ENCODE peak calls at places on chromosomes 3 and 15, in nine cellular contexts. P, V, C, H, U, E, M, J and A are unnamed samples.

GRCh38 chr3:145620002-145620401 is 541.0 kb downstream of the PLOD2 start:
- DNase-seq in V (no peak), U (no peak), H (no peak), E (no peak), M (no peak), J (no peak), C (no peak), P (no peak), A (no peak)

GRCh38 chr3:111282024-111282423 is 210.4 kb downstream of the NECTIN3 start:
- DNase-seq in E (no peak), U (no peak), M (no peak), J (no peak), P (no peak), H (no peak), V (no peak), C (no peak), A (no peak)

GRCh38 chr3:100525753-100526612 is 33.6 kb downstream of the TMEM45A start:
- DNase-seq in H (peak), J (peak), M (peak), P (no peak), C (peak), V (no peak), U (no peak), E (no peak), A (no peak)

GRCh38 chr3:29335438-29335837 is 54.6 kb downstream of the RBMS3 start:
- DNase-seq in M (peak), C (peak), P (no peak), J (peak), H (peak), V (no peak), U (peak), E (peak), A (no peak)

GRCh38 chr3:187456268-187456667 is 88.1 kb downstream of the RTP4 start:
- DNase-seq in H (no peak), E (peak), U (no peak), M (peak), C (no peak), V (no peak), J (no peak), P (no peak), A (no peak)

GRCh38 chr15:90607361-90607760 is 77.6 kb downstream of the CRTC3 start:
- DNase-seq in J (no peak), C (no peak), H (no peak), V (no peak), U (no peak), E (peak), M (no peak), P (no peak), A (no peak)

GRCh38 chr3:69251078-69251805 is 128.8 kb upstream of the LMOD3 start:
- DNase-seq in J (no peak), H (no peak), M (no peak), E (no peak), C (no peak), V (no peak), P (no peak), U (no peak), A (no peak)

GRCh38 chr15:63564093-63564492 is 33.1 kb upstream of the FBXL22 start:
- DNase-seq in H (no peak), V (no peak), E (no peak), C (no peak), P (no peak), M (no peak), J (no peak), U (no peak), A (no peak)

GRCh38 chr3:64354956-64355355 is 129.7 kb upstream of the PRICKLE2 start:
- DNase-seq in V (no peak), H (no peak), C (no peak), U (no peak), P (no peak), E (no peak), J (no peak), M (no peak), A (no peak)

GRCh38 chr3:152183473-152183872 is 85.3 kb upstream of the MBNL1 start:
- DNase-seq in M (peak), U (peak), H (peak), C (peak), V (peak), P (peak), J (no peak), E (peak), A (no peak)

GRCh38 chr15:66995257-66995656 is 70.1 kb upstream of the SMAD3 start:
- DNase-seq in J (no peak), P (no peak), M (no peak), H (no peak), E (no peak), V (no peak), C (peak), U (no peak), A (peak)

GRCh38 chr3:123448503-123449091 is at the start of gene ADCY5:
- DNase-seq in U (peak), E (no peak), V (no peak), J (no peak), C (no peak), H (no peak), P (no peak), M (peak), A (peak)

GRCh38 chr15:25541228-25541627 is 102.4 kb upstream of the UBE3A start:
- DNase-seq in C (no peak), E (no peak), J (no peak), M (no peak), P (no peak), U (no peak), V (no peak), H (no peak), A (no peak)

GRCh38 chr15:62495670-62496328 is 330.7 kb upstream of the C2CD4B start:
- DNase-seq in M (peak), V (no peak), P (no peak), C (no peak), U (no peak), E (no peak), H (no peak), J (peak), A (no peak)

GRCh38 chr3:142897807-142898206 is 8.9 kb upstream of the PCOLCE2 start:
- DNase-seq in P (no peak), M (no peak), E (no peak), U (no peak), C (no peak), J (no peak), H (no peak), V (no peak), A (no peak)

GRCh38 chr15:74709892-74710291 is 14.1 kb upstream of the EDC3 start:
- DNase-seq in C (no peak), E (no peak), V (no peak), J (no peak), U (no peak), M (no peak), H (no peak), P (no peak), A (no peak)

GRCh38 chr15:42165081-42165480 is 8.6 kb upstream of the PLA2G4F start:
- DNase-seq in P (no peak), J (no peak), U (no peak), E (no peak), H (no peak), C (peak), V (no peak), M (no peak), A (no peak)

GRCh38 chr15:92117301-92117731 is 263.8 kb downstream of the SLCO3A1 start:
- DNase-seq in C (no peak), H (no peak), M (no peak), V (no peak), P (no peak), E (no peak), J (no peak), U (no peak), A (no peak)

GRCh38 chr3:55963611-55964010 is 476.5 kb upstream of the WNT5A start:
- DNase-seq in H (no peak), C (no peak), M (no peak), P (no peak), V (no peak), J (no peak), E (peak), U (no peak), A (no peak)

GRCh38 chr15:25556136-25556535 is 117.3 kb upstream of the UBE3A start:
- DNase-seq in U (no peak), C (no peak), V (no peak), J (no peak), H (no peak), M (no peak), P (no peak), E (no peak), A (no peak)

GRCh38 chr3:56869157-56869889 is 67.6 kb upstream of the ARHGEF3 start:
- DNase-seq in J (no peak), P (no peak), E (no peak), C (peak), M (no peak), H (no peak), V (no peak), U (no peak), A (no peak)

GRCh38 chr15:68791431-68792283 is 29.0 kb downstream of the ANP32A start:
- DNase-seq in J (no peak), M (no peak), E (no peak), H (no peak), U (no peak), V (peak), C (no peak), P (peak), A (no peak)

GRCh38 chr15:77538011-77538410 is 94.7 kb downstream of the LINGO1 start:
- DNase-seq in J (no peak), P (no peak), C (no peak), H (no peak), E (no peak), M (no peak), V (no peak), U (no peak), A (no peak)